ENCODE peak calls at places on chromosomes 4 and X, in eight cellular contexts. Y, S, I, U, N, T, K and A are unnamed samples.

GRCh38 chr4:80309301-80310004 is 26.1 kb upstream of the CFAP299 start:
- DNase-seq in Y (no peak), S (peak; percentile 85), I (peak; percentile 77), U (no peak), N (no peak), T (no peak), K (no peak), A (no peak)

GRCh38 chrX:155148724-155149537 is 67.3 kb upstream of the VBP1 start:
- DNase-seq in Y (peak; percentile 14), S (peak; percentile 31), I (no peak), U (peak; percentile 16), N (peak; percentile 71), T (no peak), K (peak; percentile 17), A (peak; percentile 31)

GRCh38 chr4:87310691-87311335 is 11.9 kb downstream of the HSD17B13 start:
- DNase-seq in Y (no peak), S (no peak), I (no peak), U (no peak), N (no peak), T (no peak), K (no peak), A (no peak)

GRCh38 chr4:92791876-92792490 is 488.2 kb downstream of the GRID2 start:
- DNase-seq in Y (no peak), S (no peak), I (no peak), U (no peak), N (no peak), T (no peak), K (no peak), A (no peak)

GRCh38 chr4:92163348-92163747 is 140.4 kb upstream of the GRID2 start:
- DNase-seq in Y (no peak), S (peak; percentile 27), I (no peak), U (no peak), N (peak; percentile 48), T (no peak), K (no peak), A (no peak)

GRCh38 chr4:25029479-25030282 is 1.1 kb downstream of the LGI2 start:
- DNase-seq in Y (peak; percentile 9), S (no peak), I (no peak), U (no peak), N (no peak), T (no peak), K (no peak), A (no peak)

GRCh38 chr4:15198070-15198727 is 195.9 kb downstream of the CPEB2 start:
- DNase-seq in Y (no peak), S (peak; percentile 13), I (no peak), U (no peak), N (no peak), T (no peak), K (no peak), A (no peak)

GRCh38 chr4:5412296-5412695 is 296.1 kb downstream of the EVC2 start:
- DNase-seq in Y (no peak), S (no peak), I (no peak), U (no peak), N (no peak), T (no peak), K (no peak), A (no peak)

GRCh38 chr4:112702892-112703291 is 65.9 kb downstream of the LARP7 start:
- DNase-seq in Y (no peak), S (no peak), I (no peak), U (no peak), N (no peak), T (no peak), K (no peak), A (no peak)

GRCh38 chrX:2325076-2325784 is 175.5 kb downstream of the DHRSX start:
- DNase-seq in Y (peak; percentile 49), S (no peak), I (peak; percentile 18), U (peak; percentile 28), N (no peak), T (no peak), K (peak; percentile 22), A (peak; percentile 73)

GRCh38 chr4:74158561-74159396 is 861 bp downstream of the MTHFD2L start:
- DNase-seq in Y (no peak), S (peak; percentile 69), I (no peak), U (no peak), N (peak; percentile 59), T (no peak), K (no peak), A (no peak)

GRCh38 chr4:101349346-101350064 is 2.2 kb upstream of the PPP3CA start:
- DNase-seq in Y (peak; percentile 36), S (peak; percentile 31), I (no peak), U (peak; percentile 58), N (no peak), T (peak; percentile 65), K (no peak), A (peak; percentile 86)

GRCh38 chr4:101954975-101955678 is 164.6 kb downstream of the BANK1 start:
- DNase-seq in Y (no peak), S (no peak), I (no peak), U (peak; percentile 2), N (peak; percentile 86), T (no peak), K (no peak), A (no peak)

GRCh38 chr4:168541608-168541953 is 44.7 kb downstream of the PALLD start:
- DNase-seq in Y (no peak), S (peak; percentile 63), I (no peak), U (no peak), N (no peak), T (no peak), K (no peak), A (no peak)

GRCh38 chrX:105299286-105299685 is 78.8 kb upstream of the TEX13A start:
- DNase-seq in Y (no peak), S (no peak), I (no peak), U (no peak), N (no peak), T (no peak), K (no peak), A (no peak)

GRCh38 chr4:17567267-17567666 is 9.7 kb upstream of the LAP3 start:
- DNase-seq in Y (no peak), S (peak; percentile 30), I (no peak), U (no peak), N (no peak), T (no peak), K (no peak), A (no peak)

GRCh38 chr4:89438102-89438831 is 130.7 kb upstream of the GPRIN3 start:
- DNase-seq in Y (peak; percentile 34), S (peak; percentile 53), I (no peak), U (peak; percentile 62), N (peak; percentile 88), T (no peak), K (peak; percentile 41), A (peak; percentile 60)

GRCh38 chr4:165875446-165875845 is 2.4 kb downstream of the TLL1 start:
- DNase-seq in Y (no peak), S (no peak), I (no peak), U (no peak), N (no peak), T (no peak), K (no peak), A (no peak)

GRCh38 chr4:165872443-165873297 is at the start of gene TLL1:
- DNase-seq in Y (peak; percentile 23), S (peak; percentile 35), I (no peak), U (peak; percentile 16), N (no peak), T (no peak), K (no peak), A (no peak)

GRCh38 chr4:165874072-165874798 is 1.2 kb downstream of the TLL1 start:
- DNase-seq in Y (peak; percentile 16), S (peak; percentile 10), I (no peak), U (no peak), N (no peak), T (no peak), K (no peak), A (no peak)

GRCh38 chr4:165873298-165874071 is 448 bp downstream of the TLL1 start:
- DNase-seq in Y (peak; percentile 77), S (peak; percentile 62), I (no peak), U (peak; percentile 37), N (no peak), T (no peak), K (no peak), A (peak; percentile 10)

DNA sequence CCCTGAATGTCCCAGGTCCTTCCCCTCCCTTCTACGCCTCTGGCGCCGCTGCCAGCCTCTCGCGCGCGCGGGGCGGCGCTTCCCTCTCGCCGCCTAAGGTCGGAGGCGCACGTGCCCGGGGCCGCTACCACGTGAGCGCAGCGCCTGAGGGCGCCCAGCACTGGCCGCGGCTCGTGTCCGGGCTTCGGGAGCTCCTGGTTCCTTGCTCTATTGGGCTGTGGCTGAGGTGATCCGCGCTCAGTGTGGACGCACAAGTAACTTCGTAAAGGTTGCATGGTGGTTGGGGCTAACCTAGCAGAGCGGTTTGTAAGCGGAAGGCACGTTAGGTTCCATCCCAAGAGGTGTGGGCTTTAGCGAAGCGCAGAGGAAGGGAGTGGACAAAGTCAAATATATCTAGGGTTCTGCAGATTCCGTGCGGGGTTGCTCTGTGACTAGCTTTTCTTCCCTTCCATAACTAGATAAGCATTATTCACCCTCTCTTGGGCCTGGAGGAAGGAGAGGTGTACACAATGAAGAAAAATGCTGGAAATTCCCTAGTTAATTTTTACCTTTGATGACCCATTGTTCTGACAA is 1.8 kb downstream of the TLL1 start:
- DNase-seq in Y (peak; percentile 3), S (no peak), I (no peak), U (peak; percentile 31), N (no peak), T (no peak), K (no peak), A (no peak)
- H3K4me3 ChIP-seq in Y (peak overlapping the region; percentile 59), S (peak overlapping the region; percentile 81), I (no peak overlapping the region), U (no peak overlapping the region), N (no peak overlapping the region), T (peak overlapping the region; percentile 63), K (no peak overlapping the region), A (no peak overlapping the region)

DNA sequence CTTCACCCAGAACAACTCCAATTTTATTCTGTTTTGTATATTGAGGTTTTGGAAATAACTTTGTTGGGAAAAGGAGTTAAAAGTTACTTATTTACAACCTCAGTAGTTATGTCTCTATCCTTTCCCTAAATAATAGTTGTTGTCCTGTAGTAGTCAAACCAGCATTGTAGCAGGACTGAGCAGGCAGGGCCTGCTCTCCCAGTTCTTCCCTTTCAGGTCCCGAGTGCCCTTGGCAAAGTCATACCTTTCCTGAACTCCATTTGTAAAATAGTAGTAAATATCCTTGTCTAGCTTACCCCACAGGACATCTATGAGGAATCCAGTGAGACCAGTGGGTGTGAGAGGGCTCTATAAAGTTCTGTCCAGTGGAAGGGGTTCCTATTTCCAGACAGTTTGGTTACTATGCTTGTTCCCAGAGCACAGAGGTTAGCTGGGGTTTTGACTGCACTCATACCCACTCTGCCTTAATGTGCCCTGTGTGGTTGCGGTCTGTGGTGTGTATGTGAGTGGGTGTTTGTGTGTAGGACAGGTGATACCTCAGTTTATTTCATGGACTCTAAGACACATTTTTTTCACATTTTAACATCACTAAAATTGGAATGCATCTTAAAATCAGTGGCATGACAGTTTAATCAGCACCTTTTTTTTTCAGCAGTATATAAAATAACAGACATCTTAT is 136.3 kb downstream of the AMMECR1 start:
- DNase-seq in Y (no peak), S (no peak), I (no peak), U (no peak), N (no peak), T (no peak), K (no peak), A (no peak)
- H3K9me3 ChIP-seq in Y (no peaks in the 10 kb centered on the region), S (peaks cover 13% of the 10 kb centered on the region), I (no peaks in the 10 kb centered on the region), U (no peaks in the 10 kb centered on the region), N (no peaks in the 10 kb centered on the region), T (no peaks in the 10 kb centered on the region), K (no peaks in the 10 kb centered on the region), A (no peaks in the 10 kb centered on the region)

GRCh38 chrX:28586891-28587635 is at the start of gene IL1RAPL1:
- DNase-seq in Y (no peak), S (peak; percentile 73), I (peak; percentile 41), U (peak; percentile 11), N (no peak), T (no peak), K (no peak), A (no peak)
- H3K4me3 ChIP-seq in Y (peak within 1 kb of the TSS; percentile 40), S (peak within 1 kb of the TSS; percentile 74), I (peak within 1 kb of the TSS; percentile 71), U (no peak within 1 kb of the TSS), N (no peak within 1 kb of the TSS), T (peak within 1 kb of the TSS; percentile 31), K (no peak within 1 kb of the TSS), A (no peak within 1 kb of the TSS)

GRCh38 chr4:13276357-13276756 is 207.8 kb downstream of the RAB28 start:
- DNase-seq in Y (no peak), S (no peak), I (no peak), U (no peak), N (no peak), T (no peak), K (no peak), A (no peak)
- H3K9me3 ChIP-seq in Y (peaks cover 6% of the 10 kb centered on the region), S (peaks cover 18% of the 10 kb centered on the region), I (peaks cover 3% of the 10 kb centered on the region), U (peaks cover 6% of the 10 kb centered on the region), N (peaks cover 9% of the 10 kb centered on the region), T (peaks cover 17% of the 10 kb centered on the region), K (no peaks in the 10 kb centered on the region), A (peaks cover 11% of the 10 kb centered on the region)